ENCODE peak calls at places on chromosomes 6 and 20, in nine cellular contexts. E is HL-60; D is type B pancreatic cell; N is stomach; X is CD8-positive, alpha-beta T cell; J is colonic mucosa; Z is B cell; A is mesothelial cell of epicardium; L is psoas muscle. G is an unnamed sample.

GRCh38 chr6:11833626-11834592 is 55.3 kb upstream of the ADTRP start:
- DNase-seq in D (no peak), L (no peak), N (peak), A (no peak), E (no peak), Z (no peak), X (no peak), J (no peak), G (no peak)

GRCh38 chr6:117933471-117933870 is 26.4 kb downstream of the SLC35F1 start:
- DNase-seq in J (no peak), L (no peak), E (no peak), D (no peak), N (no peak), X (no peak), Z (no peak), A (no peak), G (no peak)

GRCh38 chr6:131250121-131250520 is 114.9 kb downstream of the AKAP7 start:
- DNase-seq in N (peak), L (peak), E (peak), A (no peak), J (peak), X (peak), Z (peak), D (no peak), G (no peak)

GRCh38 chr6:73942581-73942980 is 246.6 kb downstream of the CD109 start:
- DNase-seq in X (no peak), J (no peak), N (no peak), A (no peak), L (no peak), E (no peak), Z (no peak), D (no peak), G (no peak)

GRCh38 chr6:145789443-145789842 is 25.2 kb downstream of the FBXO30 start:
- DNase-seq in A (no peak), E (no peak), L (peak), D (no peak), Z (no peak), N (no peak), J (no peak), X (no peak), G (no peak)

GRCh38 chr20:12179692-12180091 is 262.0 kb downstream of the BTBD3 start:
- DNase-seq in N (no peak), Z (no peak), J (no peak), A (no peak), L (no peak), D (no peak), E (no peak), X (no peak), G (no peak)

GRCh38 chr20:13337090-13337784 is 116.2 kb downstream of the ISM1 start:
- DNase-seq in E (no peak), A (no peak), N (no peak), Z (no peak), L (no peak), X (no peak), D (no peak), J (no peak), G (no peak)

GRCh38 chr6:82976179-82976578 is 89.5 kb downstream of the UBE3D start:
- DNase-seq in X (no peak), J (no peak), N (no peak), E (no peak), L (no peak), D (no peak), A (no peak), Z (no peak), G (no peak)

GRCh38 chr20:8476023-8476422 is 344.0 kb downstream of the PLCB1 start:
- DNase-seq in N (no peak), E (peak), D (no peak), J (no peak), X (no peak), Z (no peak), L (no peak), A (no peak), G (no peak)

GRCh38 chr20:49853640-49854039 is 41.0 kb downstream of the SLC9A8 start:
- DNase-seq in D (no peak), N (no peak), X (no peak), J (no peak), Z (no peak), L (no peak), E (no peak), A (no peak), G (no peak)

GRCh38 chr6:73606428-73606827 is 47.4 kb downstream of the SLC17A5 start:
- DNase-seq in X (no peak), A (no peak), E (no peak), N (no peak), L (no peak), Z (no peak), J (no peak), D (no peak), G (no peak)

GRCh38 chr6:94270040-94270689 is 850.8 kb upstream of the EPHA7 start:
- DNase-seq in Z (no peak), D (no peak), X (no peak), N (no peak), L (no peak), E (no peak), J (no peak), A (no peak), G (no peak)

GRCh38 chr20:49928411-49929141 is 7.6 kb upstream of the RNF114 start:
- DNase-seq in D (no peak), A (peak), Z (peak), E (peak), J (peak), L (peak), X (peak), N (peak), G (peak)

GRCh38 chr6:106133040-106133439 is 46.9 kb downstream of the PRDM1 start:
- DNase-seq in J (no peak), X (no peak), D (no peak), L (no peak), N (no peak), E (no peak), A (no peak), Z (no peak), G (no peak)

GRCh38 chr6:40755749-40756452 is 168.7 kb upstream of the LRFN2 start:
- DNase-seq in Z (peak), J (no peak), X (no peak), A (no peak), D (no peak), N (no peak), E (no peak), L (no peak), G (no peak)

GRCh38 chr6:41942045-41942851 is 640 bp upstream of the CCND3 start:
- DNase-seq in N (no peak), X (peak), J (no peak), A (no peak), L (no peak), D (no peak), Z (no peak), E (no peak), G (no peak)

GRCh38 chr6:123771126-123771525 is 32.5 kb upstream of the NKAIN2 start:
- DNase-seq in A (no peak), D (no peak), Z (no peak), N (no peak), L (no peak), X (no peak), J (no peak), E (no peak), G (no peak)

GRCh38 chr20:52105045-52105572 is 86.5 kb downstream of the ZFP64 start:
- DNase-seq in D (no peak), X (no peak), J (no peak), N (no peak), A (no peak), L (no peak), Z (peak), E (no peak), G (no peak)

GRCh38 chr20:845226-845868 is 11.8 kb downstream of the FAM110A start:
- DNase-seq in D (no peak), X (no peak), J (no peak), Z (peak), E (no peak), N (no peak), A (no peak), L (no peak), G (no peak)

GRCh38 chr6:111722220-111722731 is 116.6 kb upstream of the TRAF3IP2 start:
- DNase-seq in D (no peak), L (no peak), N (no peak), X (no peak), Z (no peak), E (no peak), A (no peak), J (no peak), G (no peak)

GRCh38 chr6:163711615-163712568 is 297.4 kb downstream of the QKI start:
- DNase-seq in L (peak), J (peak), E (peak), N (no peak), X (no peak), A (no peak), D (no peak), Z (peak), G (no peak)

GRCh38 chr20:5973172-5973571 is 22.7 kb downstream of the MCM8 start:
- DNase-seq in E (no peak), D (no peak), A (no peak), Z (no peak), N (no peak), J (no peak), L (no peak), X (no peak), G (no peak)

GRCh38 chr20:60049601-60050000 is 91.4 kb downstream of the CDH26 start:
- DNase-seq in X (no peak), D (no peak), J (no peak), Z (no peak), A (no peak), N (no peak), L (no peak), E (no peak), G (no peak)

GRCh38 chr20:52224920-52225319 is 33.3 kb upstream of the ZFP64 start:
- DNase-seq in Z (no peak), N (no peak), J (no peak), D (no peak), L (no peak), E (no peak), X (no peak), A (no peak), G (no peak)

GRCh38 chr6:36160147-36160760 is 29.9 kb downstream of the MAPK13 start:
- DNase-seq in E (no peak), L (no peak), N (no peak), J (no peak), D (no peak), A (no peak), Z (no peak), X (no peak), G (no peak)

GRCh38 chr6:39357998-39358686 is 35.6 kb upstream of the KCNK16 start:
- DNase-seq in A (no peak), N (peak), J (peak), Z (no peak), D (no peak), X (no peak), E (peak), L (no peak), G (no peak)

GRCh38 chr6:106512958-106513480 is 116.3 kb downstream of the RTN4IP1 start:
- DNase-seq in N (no peak), L (no peak), E (no peak), Z (no peak), D (no peak), A (no peak), J (no peak), X (no peak), G (no peak)

GRCh38 chr20:25000268-25000801 is 7.8 kb upstream of the APMAP start:
- DNase-seq in L (peak), Z (no peak), E (no peak), X (no peak), D (peak), A (peak), N (peak), J (peak), G (no peak)

GRCh38 chr6:90860822-90861601 is 274.1 kb upstream of the MAP3K7 start:
- DNase-seq in E (no peak), D (no peak), X (no peak), N (no peak), Z (no peak), A (no peak), J (no peak), L (no peak), G (no peak)
- TF ChIP-seq CTCF in E (no peak), D (peak), X (no peak), N (no peak), Z (no peak), A (no peak), J (no peak), L (no peak), G (no peak)

DNA sequence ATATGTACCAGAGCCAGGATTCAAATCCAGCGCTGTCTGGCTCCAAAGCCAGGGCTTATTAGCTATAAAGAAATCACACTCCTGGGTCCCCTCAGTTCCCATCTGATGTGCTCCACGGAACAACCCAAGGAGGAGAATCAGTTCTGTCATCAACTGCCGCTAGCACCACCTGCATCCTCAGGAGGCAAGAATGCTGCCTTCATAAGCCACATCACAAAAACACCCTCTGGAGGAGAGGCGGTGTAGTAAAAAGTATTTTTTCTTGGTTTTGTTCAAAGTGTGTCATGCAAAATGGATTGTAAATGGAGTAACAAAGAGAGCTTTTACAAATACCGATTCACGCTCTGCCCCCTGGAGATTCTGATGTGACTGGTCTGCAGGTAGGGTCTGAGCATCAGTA is 57.1 kb downstream of the TNFRSF21 start:
- DNase-seq in Z (no peak), X (no peak), E (no peak), L (no peak), J (no peak), D (no peak), A (no peak), N (no peak), G (no peak)
- TF ChIP-seq CTCF in Z (no peak), X (no peak), E (no peak), L (no peak), J (no peak), D (no peak), A (no peak), N (no peak), G (no peak)

GRCh38 chr20:15654208-15654649 is 919.0 kb downstream of the KIF16B start:
- DNase-seq in X (no peak), A (no peak), L (no peak), E (peak), Z (peak), D (no peak), J (peak), N (peak), G (no peak)
- TF ChIP-seq CTCF in X (no peak), A (peak), L (peak), E (peak), Z (peak), D (peak), J (peak), N (peak), G (no peak)

GRCh38 chr6:31712296-31712695 is 2.9 kb upstream of the LY6G6D start:
- DNase-seq in L (no peak), X (no peak), J (no peak), Z (peak), N (no peak), A (no peak), E (peak), D (no peak), G (no peak)
- TF ChIP-seq CTCF in L (no peak), X (no peak), J (no peak), Z (peak), N (no peak), A (no peak), E (peak), D (no peak), G (no peak)

DNA sequence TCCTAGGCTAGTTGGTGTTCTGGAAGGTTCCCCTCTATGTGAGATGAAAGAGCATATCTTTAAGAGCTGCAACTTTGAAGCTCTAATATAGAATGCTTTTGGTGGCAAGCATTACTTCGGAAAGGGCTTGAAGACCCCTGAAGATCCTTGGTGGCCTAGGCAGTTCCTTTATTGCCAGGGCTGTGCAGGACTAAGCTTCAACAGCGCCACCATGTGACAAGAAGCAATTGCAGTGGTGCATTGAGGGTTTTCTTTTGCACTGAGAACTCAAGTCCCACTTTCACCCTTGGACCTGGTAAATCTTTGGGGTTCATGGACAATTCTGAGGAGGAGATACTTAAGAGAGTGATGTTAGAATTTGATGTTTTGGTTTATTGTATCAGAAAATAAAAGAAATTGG is 237.4 kb upstream of the GMDS start:
- DNase-seq in X (no peak), L (no peak), N (no peak), E (no peak), A (no peak), J (no peak), Z (no peak), D (no peak), G (no peak)
- TF ChIP-seq CTCF in X (no peak), L (no peak), N (no peak), E (no peak), A (no peak), J (no peak), Z (no peak), D (peak), G (no peak)

GRCh38 chr6:7846971-7847818 is 63.4 kb downstream of the TXNDC5 start:
- DNase-seq in E (no peak), J (no peak), N (no peak), D (no peak), A (no peak), X (no peak), Z (no peak), L (no peak), G (no peak)
- TF ChIP-seq CTCF in E (no peak), J (no peak), N (no peak), D (no peak), A (no peak), X (no peak), Z (no peak), L (no peak), G (no peak)

GRCh38 chr20:58267389-58268215 is 39.1 kb upstream of the ANKRD60 start:
- DNase-seq in J (no peak), D (no peak), Z (no peak), A (no peak), X (no peak), N (no peak), E (no peak), L (no peak), G (no peak)
- TF ChIP-seq CTCF in J (no peak), D (no peak), Z (no peak), A (no peak), X (no peak), N (no peak), E (no peak), L (no peak), G (no peak)

GRCh38 chr6:157126183-157127098 is 196.9 kb downstream of the TMEM242 start:
- DNase-seq in E (no peak), A (no peak), N (no peak), L (no peak), D (no peak), J (no peak), Z (no peak), X (no peak), G (no peak)

GRCh38 chr6:157121897-157122296 is 201.4 kb downstream of the TMEM242 start:
- DNase-seq in J (no peak), X (no peak), A (no peak), Z (no peak), D (no peak), L (no peak), E (no peak), N (no peak), G (no peak)

GRCh38 chr6:157125531-157125930 is 197.8 kb downstream of the TMEM242 start:
- DNase-seq in A (no peak), Z (no peak), D (no peak), L (no peak), X (no peak), J (no peak), N (no peak), E (no peak), G (no peak)

GRCh38 chr6:157123245-157123644 is 200.1 kb downstream of the TMEM242 start:
- DNase-seq in A (no peak), N (no peak), E (no peak), D (no peak), J (no peak), X (no peak), L (no peak), Z (no peak), G (no peak)

GRCh38 chr6:157124855-157125254 is 198.5 kb downstream of the TMEM242 start:
- DNase-seq in N (no peak), Z (no peak), L (no peak), J (no peak), E (no peak), A (no peak), X (no peak), D (no peak), G (no peak)
- TF ChIP-seq CTCF in N (no peak), Z (no peak), L (no peak), J (no peak), E (no peak), A (no peak), X (no peak), D (no peak), G (no peak)

DNA sequence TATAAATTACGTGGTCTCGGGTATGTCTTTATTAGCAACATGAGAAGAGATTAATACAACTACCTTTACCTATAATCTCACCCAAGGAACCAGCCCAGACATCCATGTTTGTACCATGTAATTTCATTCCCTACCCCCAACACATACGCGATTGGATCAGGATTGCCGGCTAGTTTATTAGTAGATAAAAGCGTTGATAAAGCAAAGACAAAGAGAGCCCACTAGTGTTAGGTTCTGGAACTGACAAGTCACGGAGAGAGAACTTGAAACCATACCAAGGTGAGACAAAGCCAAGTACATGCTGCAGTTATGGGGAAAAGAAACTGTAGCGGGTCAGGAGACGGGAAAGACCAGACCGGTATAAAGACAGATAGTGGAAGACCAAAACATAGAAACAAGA is 37.4 kb upstream of the FAM135A start:
- DNase-seq in E (no peak), L (no peak), J (no peak), Z (no peak), D (no peak), X (no peak), N (no peak), A (no peak), G (no peak)
- TF ChIP-seq CTCF in E (peak), L (no peak), J (no peak), Z (peak), D (peak), X (no peak), N (no peak), A (no peak), G (no peak)

GRCh38 chr6:15493437-15494168 is 169.2 kb downstream of the DTNBP1 start:
- DNase-seq in A (no peak), N (no peak), D (no peak), Z (no peak), E (no peak), X (no peak), L (no peak), J (no peak), G (no peak)
- TF ChIP-seq CTCF in A (no peak), N (no peak), D (no peak), Z (no peak), E (no peak), X (no peak), L (no peak), J (no peak), G (no peak)

G was measured in omental fat pad.